ENCODE peak calls at places on chromosomes 12 and 14, in ten cellular contexts. One of them, this sample, is unnamed.

GRCh38 chr12:28110329-28110728 is 79.9 kb upstream of the CCDC91 start:
- DNase-seq in uterus: no peak
- DNase-seq in Peyer's patch: no peak
- DNase-seq in Calu3: no peak
- DNase-seq in foreskin fibroblast: no peak
- DNase-seq in H9: no peak
- DNase-seq in heart left ventricle: no peak
- DNase-seq in dorsolateral prefrontal cortex: no peak
- DNase-seq in omental fat pad: no peak
- DNase-seq in WTC11: no peak
- DNase-seq in this sample: no peak

GRCh38 chr14:93993382-93993781 is 3.7 kb upstream of the CCDC197 start:
- DNase-seq in dorsolateral prefrontal cortex: no peak
- DNase-seq in heart left ventricle: no peak
- DNase-seq in WTC11: no peak
- DNase-seq in foreskin fibroblast: no peak
- DNase-seq in H9: no peak
- DNase-seq in Calu3: no peak
- DNase-seq in Peyer's patch: no peak
- DNase-seq in uterus: no peak
- DNase-seq in omental fat pad: no peak
- DNase-seq in this sample: no peak

GRCh38 chr12:6438345-6438744 is 6.4 kb upstream of the CD27 start:
- DNase-seq in H9: no peak
- DNase-seq in uterus: no peak
- DNase-seq in Calu3: no peak
- DNase-seq in WTC11: no peak
- DNase-seq in omental fat pad: no peak
- DNase-seq in foreskin fibroblast: no peak
- DNase-seq in heart left ventricle: no peak
- DNase-seq in dorsolateral prefrontal cortex: no peak
- DNase-seq in Peyer's patch: peak; percentile 31
- DNase-seq in this sample: no peak

GRCh38 chr12:119694111-119694510 is 26.2 kb downstream of the PRKAB1 start:
- DNase-seq in WTC11: no peak
- DNase-seq in H9: no peak
- DNase-seq in omental fat pad: no peak
- DNase-seq in foreskin fibroblast: no peak
- DNase-seq in Peyer's patch: no peak
- DNase-seq in Calu3: no peak
- DNase-seq in uterus: no peak
- DNase-seq in heart left ventricle: no peak
- DNase-seq in dorsolateral prefrontal cortex: no peak
- DNase-seq in this sample: no peak

GRCh38 chr14:55864890-55865655 is 253.1 kb upstream of the PELI2 start:
- DNase-seq in H9: peak; percentile 75
- DNase-seq in foreskin fibroblast: no peak
- DNase-seq in Calu3: no peak
- DNase-seq in Peyer's patch: no peak
- DNase-seq in heart left ventricle: no peak
- DNase-seq in dorsolateral prefrontal cortex: no peak
- DNase-seq in WTC11: peak; percentile 64
- DNase-seq in uterus: no peak
- DNase-seq in omental fat pad: no peak
- DNase-seq in this sample: no peak

GRCh38 chr12:108846320-108846719 is 11.1 kb downstream of the SSH1 start:
- DNase-seq in Peyer's patch: no peak
- DNase-seq in foreskin fibroblast: peak; percentile 48
- DNase-seq in heart left ventricle: peak; percentile 83
- DNase-seq in Calu3: no peak
- DNase-seq in H9: no peak
- DNase-seq in dorsolateral prefrontal cortex: peak; percentile 92
- DNase-seq in uterus: no peak
- DNase-seq in WTC11: no peak
- DNase-seq in omental fat pad: no peak
- DNase-seq in this sample: no peak

GRCh38 chr14:99717682-99718013 is 33.5 kb downstream of the CYP46A1 start:
- DNase-seq in omental fat pad: no peak
- DNase-seq in uterus: no peak
- DNase-seq in H9: no peak
- DNase-seq in foreskin fibroblast: no peak
- DNase-seq in dorsolateral prefrontal cortex: no peak
- DNase-seq in heart left ventricle: no peak
- DNase-seq in Calu3: no peak
- DNase-seq in Peyer's patch: no peak
- DNase-seq in WTC11: no peak
- DNase-seq in this sample: no peak

GRCh38 chr12:85457026-85457425 is 177.0 kb downstream of the ALX1 start:
- DNase-seq in Peyer's patch: no peak
- DNase-seq in Calu3: no peak
- DNase-seq in dorsolateral prefrontal cortex: no peak
- DNase-seq in WTC11: no peak
- DNase-seq in H9: no peak
- DNase-seq in heart left ventricle: no peak
- DNase-seq in omental fat pad: no peak
- DNase-seq in foreskin fibroblast: no peak
- DNase-seq in uterus: no peak
- DNase-seq in this sample: no peak

GRCh38 chr14:68408680-68409079 is 384.2 kb downstream of the ZFP36L1 start:
- DNase-seq in H9: no peak
- DNase-seq in WTC11: no peak
- DNase-seq in heart left ventricle: no peak
- DNase-seq in Calu3: no peak
- DNase-seq in omental fat pad: no peak
- DNase-seq in uterus: no peak
- DNase-seq in dorsolateral prefrontal cortex: no peak
- DNase-seq in foreskin fibroblast: peak; percentile 72
- DNase-seq in Peyer's patch: no peak
- DNase-seq in this sample: peak; percentile 27

GRCh38 chr14:75661499-75661814 is 411 bp downstream of the TTLL5 start:
- DNase-seq in H9: no peak
- DNase-seq in Calu3: no peak
- DNase-seq in Peyer's patch: no peak
- DNase-seq in omental fat pad: no peak
- DNase-seq in WTC11: no peak
- DNase-seq in uterus: no peak
- DNase-seq in foreskin fibroblast: no peak
- DNase-seq in heart left ventricle: no peak
- DNase-seq in dorsolateral prefrontal cortex: no peak
- DNase-seq in this sample: no peak

GRCh38 chr12:104713444-104713843 is 244.6 kb downstream of the SLC41A2 start:
- DNase-seq in dorsolateral prefrontal cortex: no peak
- DNase-seq in omental fat pad: no peak
- DNase-seq in WTC11: no peak
- DNase-seq in uterus: no peak
- DNase-seq in foreskin fibroblast: no peak
- DNase-seq in H9: no peak
- DNase-seq in heart left ventricle: no peak
- DNase-seq in Calu3: no peak
- DNase-seq in Peyer's patch: no peak
- DNase-seq in this sample: no peak

GRCh38 chr12:65685514-65685913 is 138.8 kb upstream of the HMGA2 start:
- DNase-seq in foreskin fibroblast: peak; percentile 88
- DNase-seq in omental fat pad: no peak
- DNase-seq in uterus: no peak
- DNase-seq in heart left ventricle: no peak
- DNase-seq in Peyer's patch: no peak
- DNase-seq in dorsolateral prefrontal cortex: no peak
- DNase-seq in WTC11: no peak
- DNase-seq in Calu3: peak; percentile 23
- DNase-seq in H9: no peak
- DNase-seq in this sample: no peak
- TF ChIP-seq CTCF in foreskin fibroblast: peak; percentile 52
- TF ChIP-seq CTCF in omental fat pad: no peak
- TF ChIP-seq CTCF in uterus: peak; percentile 7
- TF ChIP-seq CTCF in heart left ventricle: peak; percentile 26
- TF ChIP-seq CTCF in Peyer's patch: no peak
- TF ChIP-seq CTCF in dorsolateral prefrontal cortex: peak; percentile 37
- TF ChIP-seq CTCF in WTC11: no peak
- TF ChIP-seq CTCF in Calu3: peak; percentile 48
- TF ChIP-seq CTCF in H9: peak; percentile 73
- TF ChIP-seq CTCF in this sample: peak; percentile 52

DNA sequence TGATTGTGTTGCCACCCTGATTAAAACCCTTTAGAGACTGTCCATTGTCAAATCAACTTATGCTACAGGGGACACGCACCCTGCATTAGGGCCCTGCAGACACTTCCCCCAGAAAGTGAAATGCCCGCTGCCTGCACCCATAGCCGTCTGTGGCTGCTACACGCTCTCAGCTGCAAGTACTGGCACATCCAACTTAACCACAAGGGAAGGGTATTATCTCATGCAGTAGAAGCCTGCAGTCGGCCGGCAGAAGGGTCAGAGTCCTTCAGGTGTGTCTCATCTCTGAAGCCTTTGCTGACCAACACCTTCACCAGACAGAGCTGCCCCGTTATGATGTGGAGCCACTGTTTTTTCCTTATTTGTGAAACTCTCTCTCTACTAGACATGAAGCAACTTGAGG is 20.8 kb downstream of the CFAP251 start:
- DNase-seq in uterus: no peak
- DNase-seq in WTC11: no peak
- DNase-seq in foreskin fibroblast: no peak
- DNase-seq in heart left ventricle: no peak
- DNase-seq in omental fat pad: no peak
- DNase-seq in H9: no peak
- DNase-seq in Calu3: no peak
- DNase-seq in Peyer's patch: peak; percentile 67
- DNase-seq in dorsolateral prefrontal cortex: no peak
- DNase-seq in this sample: no peak
- TF ChIP-seq CTCF in uterus: no peak
- TF ChIP-seq CTCF in WTC11: no peak
- TF ChIP-seq CTCF in foreskin fibroblast: no peak
- TF ChIP-seq CTCF in heart left ventricle: no peak
- TF ChIP-seq CTCF in omental fat pad: no peak
- TF ChIP-seq CTCF in H9: no peak
- TF ChIP-seq CTCF in Calu3: no peak
- TF ChIP-seq CTCF in Peyer's patch: no peak
- TF ChIP-seq CTCF in dorsolateral prefrontal cortex: no peak
- TF ChIP-seq CTCF in this sample: no peak

GRCh38 chr12:40105265-40105514 is 691 bp downstream of the SLC2A13 start:
- DNase-seq in Peyer's patch: no peak
- DNase-seq in heart left ventricle: no peak
- DNase-seq in foreskin fibroblast: peak; percentile 67
- DNase-seq in WTC11: no peak
- DNase-seq in dorsolateral prefrontal cortex: peak; percentile 37
- DNase-seq in uterus: peak; percentile 37
- DNase-seq in H9: no peak
- DNase-seq in omental fat pad: no peak
- DNase-seq in Calu3: no peak
- DNase-seq in this sample: no peak

GRCh38 chr12:40106655-40107054 is 774 bp upstream of the SLC2A13 start:
- DNase-seq in Calu3: no peak
- DNase-seq in foreskin fibroblast: no peak
- DNase-seq in dorsolateral prefrontal cortex: no peak
- DNase-seq in WTC11: no peak
- DNase-seq in uterus: no peak
- DNase-seq in heart left ventricle: no peak
- DNase-seq in omental fat pad: no peak
- DNase-seq in Peyer's patch: no peak
- DNase-seq in H9: no peak
- DNase-seq in this sample: no peak

GRCh38 chr12:40106202-40106533 is 287 bp upstream of the SLC2A13 start:
- DNase-seq in foreskin fibroblast: no peak
- DNase-seq in WTC11: no peak
- DNase-seq in omental fat pad: no peak
- DNase-seq in H9: no peak
- DNase-seq in heart left ventricle: no peak
- DNase-seq in Calu3: no peak
- DNase-seq in dorsolateral prefrontal cortex: no peak
- DNase-seq in Peyer's patch: no peak
- DNase-seq in uterus: no peak
- DNase-seq in this sample: no peak

GRCh38 chr12:40104461-40105264 is 1.2 kb downstream of the SLC2A13 start:
- DNase-seq in omental fat pad: no peak
- DNase-seq in WTC11: no peak
- DNase-seq in foreskin fibroblast: no peak
- DNase-seq in dorsolateral prefrontal cortex: no peak
- DNase-seq in Peyer's patch: no peak
- DNase-seq in uterus: peak; percentile 18
- DNase-seq in H9: no peak
- DNase-seq in Calu3: no peak
- DNase-seq in heart left ventricle: no peak
- DNase-seq in this sample: no peak

DNA sequence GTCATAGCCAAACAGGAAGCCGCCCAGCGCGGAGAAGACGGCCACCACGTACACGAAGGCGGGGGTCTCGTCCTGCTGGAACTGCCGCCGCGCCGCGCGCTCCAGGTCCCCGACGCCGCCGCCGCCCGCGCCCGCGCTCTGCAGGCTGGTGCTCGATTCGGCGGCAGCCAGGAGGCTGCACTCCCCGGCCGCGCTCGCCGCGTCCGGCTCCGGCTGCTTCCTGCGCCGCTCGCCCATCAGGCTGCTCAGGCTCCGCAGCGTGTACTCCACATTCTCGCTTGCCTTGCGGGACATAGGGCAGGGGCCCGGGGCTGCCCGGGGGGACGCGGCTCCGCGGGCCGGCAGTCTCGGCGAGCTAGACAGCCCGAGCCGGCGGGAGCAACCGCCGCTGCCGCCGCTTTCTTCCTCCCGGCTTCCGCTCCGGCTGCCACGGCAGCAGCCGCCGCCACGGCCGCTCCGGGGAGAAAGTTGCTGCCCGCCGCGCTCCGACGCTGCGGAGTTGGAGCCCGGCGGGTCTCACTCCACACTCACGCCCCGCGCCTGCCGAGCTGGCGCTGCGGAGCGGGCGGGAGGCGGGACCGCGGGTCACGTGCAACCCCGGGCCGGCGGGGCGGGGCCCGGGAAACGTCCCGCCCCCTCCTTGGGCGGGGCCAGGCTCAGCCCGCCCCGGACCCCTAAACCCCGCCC is at the start of gene SLC2A13:
- DNase-seq in uterus: peak; percentile 66
- DNase-seq in H9: peak; percentile 85
- DNase-seq in Calu3: peak; percentile 79
- DNase-seq in heart left ventricle: peak; percentile 85
- DNase-seq in WTC11: peak; percentile 74
- DNase-seq in dorsolateral prefrontal cortex: peak; percentile 74
- DNase-seq in Peyer's patch: peak; percentile 90
- DNase-seq in omental fat pad: peak; percentile 37
- DNase-seq in foreskin fibroblast: peak; percentile 91
- DNase-seq in this sample: peak; percentile 73
- TF ChIP-seq CTCF in uterus: no peak
- TF ChIP-seq CTCF in H9: no peak
- TF ChIP-seq CTCF in Calu3: no peak
- TF ChIP-seq CTCF in heart left ventricle: no peak
- TF ChIP-seq CTCF in WTC11: no peak
- TF ChIP-seq CTCF in dorsolateral prefrontal cortex: peak; percentile 60
- TF ChIP-seq CTCF in Peyer's patch: no peak
- TF ChIP-seq CTCF in omental fat pad: no peak
- TF ChIP-seq CTCF in foreskin fibroblast: no peak
- TF ChIP-seq CTCF in this sample: no peak

DNA sequence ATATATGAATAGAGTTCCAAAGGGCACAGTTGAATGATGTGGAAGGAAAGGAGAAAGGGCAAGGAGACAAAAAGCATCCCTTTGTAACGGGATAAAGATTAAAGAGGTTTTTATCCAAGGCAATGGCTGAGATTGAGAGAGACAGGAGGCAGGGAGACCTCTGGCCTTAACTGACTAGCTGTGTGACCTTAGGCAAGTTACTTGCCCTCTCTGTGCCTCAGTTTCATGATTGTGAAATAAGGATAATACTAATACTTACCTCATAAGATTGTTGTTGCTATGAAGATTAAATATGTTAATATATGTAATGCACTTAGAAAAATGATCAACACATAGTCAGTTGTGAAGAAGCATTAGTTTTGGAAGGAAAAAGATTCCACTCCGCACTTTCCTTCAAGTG is 130.2 kb upstream of the EEA1 start:
- DNase-seq in WTC11: no peak
- DNase-seq in omental fat pad: no peak
- DNase-seq in Peyer's patch: no peak
- DNase-seq in Calu3: no peak
- DNase-seq in dorsolateral prefrontal cortex: no peak
- DNase-seq in heart left ventricle: no peak
- DNase-seq in uterus: no peak
- DNase-seq in H9: no peak
- DNase-seq in foreskin fibroblast: no peak
- DNase-seq in this sample: no peak
- TF ChIP-seq CTCF in WTC11: no peak
- TF ChIP-seq CTCF in omental fat pad: no peak
- TF ChIP-seq CTCF in Peyer's patch: no peak
- TF ChIP-seq CTCF in Calu3: no peak
- TF ChIP-seq CTCF in dorsolateral prefrontal cortex: no peak
- TF ChIP-seq CTCF in heart left ventricle: no peak
- TF ChIP-seq CTCF in uterus: no peak
- TF ChIP-seq CTCF in H9: no peak
- TF ChIP-seq CTCF in foreskin fibroblast: no peak
- TF ChIP-seq CTCF in this sample: no peak

This sample was measured in activated CD8-positive, alpha-beta T cell treated with anti-CD3 and anti-CD28 coated beads for 36 hours.